ENCODE peak calls at places on chromosomes 13 and 19, in four cellular contexts. Y, M, Z and P are unnamed samples.

GRCh38 chr19:31214086-31214485 is 135.2 kb downstream of the TSHZ3 start:
- DNase-seq in M (peak; percentile 19), Z (no peak), Y (peak; percentile 59), P (peak; percentile 61)

GRCh38 chr13:73970413-73971055 is 163.7 kb downstream of the KLF12 start:
- DNase-seq in M (no peak), Y (no peak), Z (no peak), P (no peak)

GRCh38 chr13:72160977-72161376 is 294.0 kb upstream of the DACH1 start:
- DNase-seq in Y (no peak), M (no peak), Z (no peak), P (no peak)

GRCh38 chr13:42930136-42930535 is 61.9 kb downstream of the EPSTI1 start:
- DNase-seq in M (no peak), Z (no peak), Y (no peak), P (no peak)

GRCh38 chr13:22169473-22169872 is 498.6 kb downstream of the FGF9 start:
- DNase-seq in Y (no peak), M (no peak), Z (no peak), P (no peak)

GRCh38 chr13:94342436-94343242 is 136.8 kb downstream of the DCT start:
- DNase-seq in Y (no peak), Z (peak; percentile 74), M (no peak), P (no peak)

GRCh38 chr19:3336680-3337523 is 29.5 kb upstream of the NFIC start:
- DNase-seq in Y (peak; percentile 90), M (peak; percentile 90), Z (peak; percentile 97), P (peak; percentile 95)

GRCh38 chr19:49020931-49021895 is 2.9 kb downstream of the CGB3 start:
- DNase-seq in Z (no peak), Y (no peak), M (no peak), P (no peak)

GRCh38 chr13:95256086-95256485 is 45.2 kb downstream of the ABCC4 start:
- DNase-seq in Z (no peak), Y (no peak), M (no peak), P (no peak)

GRCh38 chr13:80168089-80168850 is 172.7 kb downstream of the SPRY2 start:
- DNase-seq in Z (no peak), M (no peak), Y (no peak), P (no peak)

GRCh38 chr19:33876192-33876591 is 79.5 kb downstream of the KCTD15 start:
- DNase-seq in Z (no peak), Y (no peak), M (no peak), P (no peak)

GRCh38 chr13:95627590-95627989 is 16.9 kb downstream of the DZIP1 start:
- DNase-seq in M (no peak), Z (no peak), Y (no peak), P (no peak)

GRCh38 chr19:23762884-23763711 is 4.4 kb upstream of the ZNF681 start:
- DNase-seq in Y (peak; percentile 24), M (peak; percentile 87), Z (no peak), P (peak; percentile 91)

GRCh38 chr19:42323852-42324654 is 1.4 kb upstream of the MEGF8 start:
- DNase-seq in Y (no peak), Z (no peak), M (no peak), P (no peak)

GRCh38 chr13:80040219-80040976 is 300.5 kb downstream of the SPRY2 start:
- DNase-seq in M (no peak), Z (no peak), Y (no peak), P (no peak)

GRCh38 chr19:53772943-53773342 is 51.2 kb downstream of the NLRP12 start:
- DNase-seq in Z (no peak), Y (peak; percentile 62), M (no peak), P (peak; percentile 24)

GRCh38 chr19:16698914-16699313 is 20.7 kb upstream of the NWD1 start:
- DNase-seq in Y (peak; percentile 34), M (peak; percentile 60), Z (peak; percentile 93), P (peak; percentile 46)

GRCh38 chr19:29528350-29528945 is 2.7 kb downstream of the VSTM2B start:
- DNase-seq in M (peak; percentile 51), Z (no peak), Y (peak; percentile 38), P (no peak)

GRCh38 chr13:48188129-48188528 is 44.9 kb upstream of the ITM2B start:
- DNase-seq in Y (no peak), Z (no peak), M (no peak), P (no peak)

GRCh38 chr13:97977376-97977705 is 23.9 kb downstream of the IPO5 start:
- DNase-seq in Z (no peak), M (no peak), Y (no peak), P (no peak)

GRCh38 chr19:30596813-30597399 is 224.7 kb downstream of the ZNF536 start:
- DNase-seq in M (no peak), Y (no peak), Z (peak; percentile 90), P (no peak)

GRCh38 chr19:39100500-39101166 is 16.5 kb downstream of the ACP7 start:
- DNase-seq in Y (no peak), M (no peak), Z (no peak), P (no peak)

GRCh38 chr13:43303040-43303729 is 279.8 kb downstream of the DNAJC15 start:
- DNase-seq in M (peak; percentile 54), Y (peak; percentile 34), Z (no peak), P (no peak)

GRCh38 chr13:77554079-77554478 is 18.6 kb downstream of the SCEL start:
- DNase-seq in Y (no peak), Z (no peak), M (no peak), P (no peak)

GRCh38 chr13:97261254-97262015 is 39.3 kb downstream of the MBNL2 start:
- DNase-seq in Z (no peak), M (no peak), Y (no peak), P (no peak)

GRCh38 chr19:3617463-3617862 is 9.1 kb downstream of the CACTIN start:
- DNase-seq in Z (no peak), M (no peak), Y (no peak), P (no peak)

GRCh38 chr19:55549500-55550320 is 4.4 kb upstream of the SBK3 start:
- DNase-seq in M (no peak), Z (no peak), Y (no peak), P (no peak)

GRCh38 chr13:40329682-40330485 is 336.6 kb downstream of the FOXO1 start:
- DNase-seq in Z (peak; percentile 87), M (no peak), Y (no peak), P (no peak)

GRCh38 chr19:5078179-5078578 is 109.3 kb downstream of the KDM4B start:
- DNase-seq in Z (no peak), M (no peak), Y (no peak), P (no peak)

GRCh38 chr13:94248454-94249233 is 230.8 kb downstream of the DCT start:
- DNase-seq in M (no peak), Z (no peak), Y (no peak), P (no peak)

GRCh38 chr13:109684084-109684835 is 102.1 kb downstream of the IRS2 start:
- DNase-seq in Y (no peak), M (no peak), Z (peak; percentile 77), P (no peak)

GRCh38 chr19:33638167-33639033 is 16.6 kb downstream of the CHST8 start:
- DNase-seq in Z (no peak), M (no peak), Y (no peak), P (peak; percentile 19)

GRCh38 chr19:17127671-17128070 is 52.1 kb downstream of the MYO9B start:
- DNase-seq in M (no peak), Z (no peak), Y (no peak), P (no peak)

GRCh38 chr19:31499826-31500539 is 150.7 kb upstream of the TSHZ3 start:
- DNase-seq in Z (peak; percentile 89), M (no peak), Y (no peak), P (no peak)

GRCh38 chr19:19356901-19357566 is 36.4 kb downstream of the MAU2 start:
- DNase-seq in Z (no peak), Y (no peak), M (no peak), P (no peak)

GRCh38 chr19:15551183-15552004 is 43.1 kb downstream of the CYP4F22 start:
- DNase-seq in Z (no peak), M (no peak), Y (no peak), P (peak; percentile 57)
- H3K4me3 ChIP-seq in Z (peak overlapping the region; percentile 35), M (peak overlapping the region; percentile 54), Y (peak overlapping the region; percentile 41), P (peak overlapping the region; percentile 50)

DNA sequence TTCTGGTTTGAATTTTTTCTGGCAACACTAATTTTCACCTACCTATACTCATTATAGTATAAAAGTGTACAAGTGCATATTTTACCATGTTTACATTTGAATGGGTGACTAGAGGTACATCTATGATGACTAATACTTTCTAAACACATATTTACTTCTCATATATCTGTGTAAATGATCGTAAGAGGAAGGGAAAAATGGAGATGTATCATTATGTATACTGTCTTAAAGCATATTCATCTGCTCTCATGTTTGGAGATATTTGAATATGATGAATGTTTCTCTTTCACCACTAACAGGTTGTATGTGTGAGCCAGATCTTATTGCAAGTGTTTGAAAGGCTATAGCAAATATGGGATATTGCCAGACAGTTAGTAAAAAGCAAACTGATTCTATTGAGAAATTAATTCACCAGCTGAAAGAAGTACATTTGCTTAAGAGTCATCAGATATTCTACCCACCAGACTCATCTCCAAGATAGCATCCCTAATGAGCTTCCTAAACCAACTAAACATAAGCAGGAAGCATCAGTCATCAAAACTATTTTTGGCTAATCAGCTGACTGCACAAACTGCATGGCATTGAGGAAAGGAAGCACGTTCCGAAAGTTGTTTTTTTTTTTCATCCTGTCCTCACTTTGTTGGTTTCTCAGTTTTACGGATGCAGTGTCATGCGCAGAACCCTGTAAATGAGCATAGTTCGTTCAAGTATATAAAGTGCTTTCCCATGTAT is 738.2 kb downstream of the GPC5 start:
- DNase-seq in M (no peak), Z (no peak), Y (no peak), P (no peak)
- H3K27ac ChIP-seq in M (no peak overlapping the region), Z (no peak overlapping the region), Y (no peak overlapping the region), P (no peak overlapping the region)

GRCh38 chr19:1650627-1651009 is 1.8 kb downstream of the TCF3 start:
- DNase-seq in M (no peak), Z (no peak), Y (peak; percentile 23), P (no peak)
- TF ChIP-seq CTCF in M (no peak), Z (no peak), Y (no peak), P (no peak)

DNA sequence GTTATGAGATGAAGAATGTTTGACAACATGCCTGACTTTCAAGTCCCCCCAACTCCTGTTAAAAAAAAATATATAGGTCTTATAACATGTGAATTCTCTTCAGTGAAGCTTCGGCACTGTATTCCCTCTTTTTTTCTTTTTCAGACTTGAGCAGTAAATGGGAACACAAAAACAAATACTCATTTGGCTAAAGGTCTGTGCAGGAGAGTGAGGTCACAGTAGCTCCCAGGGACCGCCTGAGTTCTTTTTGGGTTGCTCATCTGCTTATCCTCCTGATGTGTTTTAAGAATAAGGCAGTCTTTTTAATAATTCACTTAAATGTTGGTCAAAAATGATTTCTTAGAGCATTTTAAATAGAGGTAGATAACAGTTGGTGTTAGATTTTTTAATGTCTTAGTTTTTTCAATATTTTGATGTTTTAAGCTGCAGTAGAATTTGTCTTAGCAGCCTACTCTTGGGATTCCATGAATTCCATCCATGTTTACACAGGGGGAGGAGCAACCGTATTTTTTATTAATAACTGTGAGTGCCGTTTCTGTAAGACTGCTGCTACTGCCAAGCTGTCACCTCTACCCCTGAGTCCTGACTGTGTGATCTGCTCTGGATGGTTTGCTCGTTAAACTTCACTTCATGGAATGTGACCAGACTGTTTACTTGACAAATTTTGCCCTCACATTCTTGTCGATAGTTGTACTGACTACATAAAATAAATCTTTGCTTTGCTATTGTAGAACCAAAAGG is 14.9 kb downstream of the HNRNPM start:
- DNase-seq in Y (no peak), Z (no peak), M (no peak), P (no peak)
- H3K4me3 ChIP-seq in Y (peak overlapping the region; percentile 4), Z (peak overlapping the region; percentile 25), M (peak overlapping the region; percentile 22), P (peak overlapping the region; percentile 7)

GRCh38 chr13:112967666-112968379 is 1.2 kb upstream of the MCF2L start:
- DNase-seq in Y (no peak), Z (no peak), M (no peak), P (no peak)
- H3K27ac ChIP-seq in Y (no peak overlapping the region), Z (no peak overlapping the region), M (peak overlapping the region; percentile 88), P (peak overlapping the region; percentile 79)

GRCh38 chr19:28012361-28012760 is 1200.6 kb downstream of the UQCRFS1 start:
- DNase-seq in Y (no peak), Z (no peak), M (no peak), P (no peak)
- TF ChIP-seq CTCF in Y (no peak), Z (no peak), M (no peak), P (no peak)